ENCODE peak calls at places on chromosome 15, in eight cellular contexts. V is GM20000; O is ovary; B is AG04449; A is stimulated activated CD8-positive, alpha-beta memory T cell treated with anti-CD3 and anti-CD28 coated beads, Interleukin-4, amount 100 ng/mL, for 24 hours; T is GM04503; H is EH; W is occipital lobe. N is an unnamed sample.

GRCh38 chr15:90873998-90874605 is 5.7 kb downstream of the FURIN start:
- DNase-seq in V (no peak), O (no peak), B (no peak), A (no peak), T (no peak), H (peak; percentile 14), W (no peak), N (no peak)

GRCh38 chr15:80437492-80437891 is 33.3 kb downstream of the ARNT2 start:
- DNase-seq in V (no peak), O (no peak), B (no peak), A (no peak), T (no peak), H (no peak), W (peak; percentile 29), N (no peak)

GRCh38 chr15:33344530-33344929 is 33.8 kb downstream of the RYR3 start:
- DNase-seq in V (no peak), O (no peak), B (no peak), A (no peak), T (no peak), H (no peak), W (no peak), N (no peak)

GRCh38 chr15:59946084-59946483 is 58.0 kb upstream of the FOXB1 start:
- DNase-seq in V (no peak), O (no peak), B (no peak), A (no peak), T (no peak), H (no peak), W (no peak), N (no peak)

GRCh38 chr15:51969728-51970127 is 1.9 kb downstream of the LEO1 start:
- DNase-seq in V (no peak), O (no peak), B (no peak), A (no peak), T (peak; percentile 2), H (peak; percentile 83), W (no peak), N (no peak)

GRCh38 chr15:58701376-58701775 is 48.1 kb downstream of the ADAM10 start:
- DNase-seq in V (no peak), O (no peak), B (no peak), A (no peak), T (peak; percentile 6), H (no peak), W (no peak), N (no peak)

GRCh38 chr15:49232407-49232806 is 62.4 kb downstream of the GALK2 start:
- DNase-seq in V (no peak), O (no peak), B (no peak), A (no peak), T (no peak), H (no peak), W (no peak), N (no peak)

GRCh38 chr15:57251941-57252340 is 124.4 kb upstream of the CGNL1 start:
- DNase-seq in V (no peak), O (no peak), B (peak; percentile 16), A (no peak), T (peak; percentile 54), H (peak; percentile 70), W (no peak), N (no peak)

GRCh38 chr15:69903476-69904295 is 194.0 kb downstream of the TLE3 start:
- DNase-seq in V (no peak), O (no peak), B (peak; percentile 29), A (no peak), T (peak; percentile 11), H (peak; percentile 49), W (no peak), N (no peak)

GRCh38 chr15:92625297-92625980 is 30.1 kb downstream of the FAM174B start:
- DNase-seq in V (peak; percentile 51), O (no peak), B (no peak), A (no peak), T (no peak), H (peak; percentile 79), W (no peak), N (no peak)

GRCh38 chr15:78767331-78767951 is 43.8 kb downstream of the ADAMTS7 start:
- DNase-seq in V (no peak), O (peak; percentile 31), B (no peak), A (no peak), T (no peak), H (no peak), W (no peak), N (no peak)

GRCh38 chr15:89662893-89663673 is 7.8 kb upstream of the KIF7 start:
- DNase-seq in V (peak; percentile 8), O (peak; percentile 81), B (peak; percentile 66), A (no peak), T (peak; percentile 93), H (peak; percentile 98), W (no peak), N (peak; percentile 75)

GRCh38 chr15:66815322-66815721 is 113.3 kb downstream of the SMAD6 start:
- DNase-seq in V (no peak), O (no peak), B (peak; percentile 89), A (no peak), T (peak; percentile 91), H (peak; percentile 96), W (no peak), N (peak; percentile 65)

GRCh38 chr15:39748276-39748675 is 34.4 kb downstream of the FSIP1 start:
- DNase-seq in V (no peak), O (no peak), B (no peak), A (no peak), T (no peak), H (peak; percentile 56), W (no peak), N (no peak)

GRCh38 chr15:96457852-96458251 is 127.4 kb downstream of the NR2F2 start:
- DNase-seq in V (no peak), O (no peak), B (no peak), A (no peak), T (no peak), H (no peak), W (no peak), N (no peak)

GRCh38 chr15:77035584-77035983 is 35.3 kb downstream of the TSPAN3 start:
- DNase-seq in V (no peak), O (no peak), B (no peak), A (no peak), T (no peak), H (no peak), W (no peak), N (no peak)

GRCh38 chr15:65377976-65378366 is at the start of gene IGDCC3:
- DNase-seq in V (no peak), O (peak; percentile 57), B (no peak), A (no peak), T (no peak), H (no peak), W (no peak), N (no peak)

GRCh38 chr15:57410373-57410772 is 34.1 kb downstream of the CGNL1 start:
- DNase-seq in V (no peak), O (no peak), B (no peak), A (no peak), T (no peak), H (no peak), W (no peak), N (no peak)

GRCh38 chr15:25863067-25863967 is at the start of gene ATP10A:
- DNase-seq in V (no peak), O (no peak), B (no peak), A (peak; percentile 39), T (no peak), H (peak; percentile 79), W (no peak), N (no peak)

GRCh38 chr15:101135532-101136166 is 116.2 kb downstream of the CHSY1 start:
- DNase-seq in V (peak; percentile 69), O (no peak), B (no peak), A (no peak), T (no peak), H (no peak), W (no peak), N (no peak)

GRCh38 chr15:47839233-47839867 is 122.0 kb downstream of the SEMA6D start:
- DNase-seq in V (no peak), O (no peak), B (no peak), A (no peak), T (no peak), H (no peak), W (peak; percentile 12), N (no peak)

N was measured in HS-5.